ENCODE peak calls at places on chromosomes 3 and 15, in nine cellular contexts. One of them, this sample, is unnamed.

GRCh38 chr3:158279584-158279983 is 169.7 kb downstream of the RSRC1 start:
- DNase-seq in neural progenitor cell: no peak
- DNase-seq in anterior cingulate cortex: no peak
- DNase-seq in body of pancreas: no peak
- DNase-seq in stomach: no peak
- DNase-seq in kidney glomerular epithelial cell: no peak
- DNase-seq in psoas muscle: no peak
- DNase-seq in GM04504: no peak
- DNase-seq in GM23248: no peak
- DNase-seq in this sample: no peak

GRCh38 chr3:142987707-142988106 is 13.7 kb upstream of the U2SURP start:
- DNase-seq in GM23248: peak
- DNase-seq in GM04504: no peak
- DNase-seq in neural progenitor cell: peak
- DNase-seq in psoas muscle: peak
- DNase-seq in stomach: no peak
- DNase-seq in body of pancreas: no peak
- DNase-seq in kidney glomerular epithelial cell: peak
- DNase-seq in anterior cingulate cortex: no peak
- DNase-seq in this sample: peak

GRCh38 chr3:11907667-11908660 is 61.3 kb upstream of the TAMM41 start:
- DNase-seq in neural progenitor cell: no peak
- DNase-seq in GM04504: no peak
- DNase-seq in stomach: no peak
- DNase-seq in kidney glomerular epithelial cell: no peak
- DNase-seq in GM23248: peak
- DNase-seq in psoas muscle: no peak
- DNase-seq in body of pancreas: no peak
- DNase-seq in anterior cingulate cortex: peak
- DNase-seq in this sample: no peak

GRCh38 chr3:193910886-193911738 is 224.8 kb upstream of the HES1 start:
- DNase-seq in stomach: peak
- DNase-seq in GM23248: no peak
- DNase-seq in neural progenitor cell: no peak
- DNase-seq in psoas muscle: peak
- DNase-seq in kidney glomerular epithelial cell: no peak
- DNase-seq in GM04504: no peak
- DNase-seq in anterior cingulate cortex: no peak
- DNase-seq in body of pancreas: no peak
- DNase-seq in this sample: no peak

GRCh38 chr15:78372880-78373279 is 32.7 kb downstream of the CRABP1 start:
- DNase-seq in GM04504: no peak
- DNase-seq in neural progenitor cell: no peak
- DNase-seq in psoas muscle: no peak
- DNase-seq in body of pancreas: no peak
- DNase-seq in kidney glomerular epithelial cell: no peak
- DNase-seq in anterior cingulate cortex: no peak
- DNase-seq in GM23248: no peak
- DNase-seq in stomach: peak
- DNase-seq in this sample: peak

GRCh38 chr3:10447527-10448260 is 57.7 kb downstream of the ATP2B2 start:
- DNase-seq in kidney glomerular epithelial cell: no peak
- DNase-seq in body of pancreas: no peak
- DNase-seq in anterior cingulate cortex: peak
- DNase-seq in GM23248: no peak
- DNase-seq in neural progenitor cell: no peak
- DNase-seq in GM04504: no peak
- DNase-seq in psoas muscle: peak
- DNase-seq in stomach: no peak
- DNase-seq in this sample: no peak

GRCh38 chr3:82038536-82038935 is 277.1 kb upstream of the GBE1 start:
- DNase-seq in anterior cingulate cortex: no peak
- DNase-seq in kidney glomerular epithelial cell: no peak
- DNase-seq in GM04504: peak
- DNase-seq in GM23248: peak
- DNase-seq in neural progenitor cell: no peak
- DNase-seq in body of pancreas: no peak
- DNase-seq in stomach: no peak
- DNase-seq in psoas muscle: no peak
- DNase-seq in this sample: no peak

GRCh38 chr15:34239151-34239761 is 14.4 kb downstream of the EMC4 start:
- DNase-seq in kidney glomerular epithelial cell: peak
- DNase-seq in psoas muscle: no peak
- DNase-seq in neural progenitor cell: no peak
- DNase-seq in GM04504: peak
- DNase-seq in stomach: no peak
- DNase-seq in anterior cingulate cortex: no peak
- DNase-seq in GM23248: peak
- DNase-seq in body of pancreas: no peak
- DNase-seq in this sample: peak